ENCODE peak calls at places on chromosomes 4 and X, in ten cellular contexts. U is upper lobe of right lung, C is dorsolateral prefrontal cortex, O is heart right ventricle, T is bronchial epithelial cell, J is left ventricle myocardium inferior, D is IMR-90, W is ovary, S is endothelial cell of umbilical vein, Z is tibial artery. R is an unnamed sample.

GRCh38 chr4:188976644-188977115 is 837.4 kb downstream of the TRIML1 start:
- DNase-seq in W (no peak), O (no peak), D (peak; percentile 70), S (no peak), T (peak; percentile 55), Z (no peak), J (no peak), U (no peak), C (no peak), R (peak; percentile 26)

GRCh38 chrX:139058831-139059495 is 347.4 kb upstream of the FGF13 start:
- DNase-seq in W (no peak), U (no peak), D (no peak), O (no peak), T (peak; percentile 78), Z (no peak), S (no peak), J (no peak), C (no peak), R (no peak)

GRCh38 chr4:105106416-105106815 is 40.3 kb upstream of the TET2 start:
- DNase-seq in Z (no peak), S (no peak), O (no peak), T (peak; percentile 25), D (no peak), J (no peak), C (no peak), U (no peak), W (peak; percentile 13), R (no peak)

GRCh38 chrX:42079968-42080367 is 156.6 kb upstream of the CASK start:
- DNase-seq in U (no peak), D (peak; percentile 39), W (no peak), Z (no peak), O (no peak), J (no peak), C (no peak), S (no peak), T (no peak), R (no peak)

GRCh38 chr4:77613267-77613666 is 7.6 kb downstream of the CXCL13 start:
- DNase-seq in O (peak; percentile 70), C (no peak), S (no peak), W (no peak), T (no peak), Z (no peak), D (no peak), U (no peak), J (peak; percentile 44), R (no peak)

GRCh38 chr4:153610623-153611376 is 73.3 kb upstream of the TLR2 start:
- DNase-seq in Z (no peak), U (no peak), D (no peak), W (no peak), S (no peak), O (no peak), J (no peak), C (no peak), T (no peak), R (no peak)

GRCh38 chrX:132333351-132333750 is 114.1 kb upstream of the RAP2C start:
- DNase-seq in S (no peak), W (no peak), D (no peak), U (no peak), O (no peak), T (no peak), Z (no peak), C (no peak), J (no peak), R (no peak)

GRCh38 chrX:45505214-45505613 is 304.5 kb upstream of the DIPK2B start:
- DNase-seq in U (no peak), C (no peak), D (peak; percentile 75), Z (no peak), J (no peak), W (no peak), O (no peak), S (peak; percentile 92), T (peak; percentile 84), R (no peak)

GRCh38 chr4:76966024-76966579 is 16.6 kb downstream of the SEPTIN11 start:
- DNase-seq in S (no peak), D (no peak), J (no peak), W (no peak), Z (no peak), O (no peak), C (no peak), U (no peak), T (no peak), R (no peak)

GRCh38 chrX:15336023-15336413 is 695 bp upstream of the PIGA start:
- DNase-seq in T (peak; percentile 86), Z (no peak), S (peak; percentile 58), U (no peak), J (no peak), D (peak; percentile 84), O (no peak), C (no peak), W (peak; percentile 29), R (peak; percentile 30)

GRCh38 chr4:101198741-101199339 is 148.5 kb downstream of the PPP3CA start:
- DNase-seq in W (no peak), S (no peak), T (no peak), J (no peak), O (no peak), C (no peak), U (no peak), Z (no peak), D (no peak), R (no peak)

GRCh38 chr4:158811704-158812103 is 42.9 kb downstream of the FNIP2 start:
- DNase-seq in W (no peak), S (no peak), J (no peak), U (no peak), T (peak; percentile 52), O (peak; percentile 44), D (no peak), Z (no peak), C (no peak), R (no peak)

GRCh38 chrX:109747681-109748080 is 14.6 kb upstream of the ACSL4 start:
- DNase-seq in C (no peak), O (no peak), T (no peak), J (no peak), D (no peak), W (no peak), S (no peak), U (no peak), Z (no peak), R (no peak)

DNA sequence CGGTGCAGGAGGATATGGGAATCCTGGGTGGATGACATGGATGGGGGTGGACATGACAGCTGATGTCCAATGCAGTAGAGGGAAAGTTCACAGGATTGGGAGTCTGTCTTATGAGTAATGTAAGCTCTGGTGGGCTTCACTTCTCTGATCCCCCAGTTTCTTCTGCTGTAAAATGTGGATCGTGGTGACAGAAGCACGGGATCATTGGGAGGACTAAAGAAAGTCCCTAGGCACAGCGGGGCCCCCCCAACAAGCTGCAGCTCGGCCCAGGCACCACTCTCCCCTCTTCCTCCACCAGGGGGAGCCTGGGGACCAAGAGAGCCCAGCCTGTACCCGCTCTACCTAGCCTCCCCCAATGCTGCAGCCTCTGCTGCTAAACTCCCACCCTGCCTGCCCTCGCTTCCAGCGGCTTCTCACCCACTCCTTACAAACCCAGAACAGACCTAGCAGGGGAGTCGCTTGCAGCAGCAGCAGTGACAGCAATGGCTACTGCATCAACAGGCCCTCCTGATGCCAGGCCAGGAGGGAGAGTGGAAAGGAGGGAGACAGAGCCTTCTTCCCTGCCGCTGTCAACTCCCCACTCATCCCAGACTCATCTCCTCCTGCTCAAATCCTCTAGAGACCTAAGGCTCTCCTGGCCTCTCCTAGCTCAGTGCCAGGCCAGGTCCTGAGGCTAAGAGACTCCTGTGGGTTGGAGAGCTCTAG is 36.1 kb upstream of the IQSEC2 start:
- DNase-seq in S (peak; percentile 27), T (no peak), O (peak; percentile 47), J (peak; percentile 55), C (peak; percentile 81), W (peak; percentile 68), Z (peak; percentile 68), D (peak; percentile 43), U (peak; percentile 72), R (peak; percentile 41)
- H3K27me3 ChIP-seq in S (peaks cover 34% of the 10 kb centered on the region), T (peaks cover 22% of the 10 kb centered on the region), O (peaks cover 89% of the 10 kb centered on the region), J (peaks cover 8% of the 10 kb centered on the region), C (peaks cover 78% of the 10 kb centered on the region), W (no peaks in the 10 kb centered on the region), Z (no peaks in the 10 kb centered on the region), D (peaks cover 45% of the 10 kb centered on the region), U (no peaks in the 10 kb centered on the region), R (no peaks in the 10 kb centered on the region)

GRCh38 chrX:153865321-153865580 is 20.7 kb downstream of the L1CAM start:
- DNase-seq in C (no peak), W (no peak), J (no peak), Z (no peak), T (no peak), D (no peak), S (no peak), O (no peak), U (no peak), R (no peak)

GRCh38 chrX:153865685-153866084 is 20.3 kb downstream of the L1CAM start:
- DNase-seq in S (no peak), O (no peak), W (no peak), J (no peak), T (no peak), U (no peak), D (no peak), Z (no peak), C (no peak), R (no peak)

GRCh38 chrX:153867671-153868070 is 18.3 kb downstream of the L1CAM start:
- DNase-seq in J (no peak), C (no peak), U (no peak), W (no peak), O (no peak), Z (no peak), S (no peak), D (no peak), T (no peak), R (no peak)

GRCh38 chrX:153867139-153867538 is 18.8 kb downstream of the L1CAM start:
- DNase-seq in C (no peak), Z (no peak), J (no peak), O (no peak), W (no peak), T (no peak), S (no peak), U (no peak), D (no peak), R (no peak)

GRCh38 chrX:153866302-153867019 is 19.5 kb downstream of the L1CAM start:
- DNase-seq in C (no peak), J (no peak), O (no peak), S (no peak), Z (no peak), D (no peak), T (no peak), W (no peak), U (no peak), R (no peak)
- H3K27me3 ChIP-seq in C (peaks cover 40% of the 10 kb centered on the region), J (peaks cover 11% of the 10 kb centered on the region), O (peaks cover 65% of the 10 kb centered on the region), S (no peaks in the 10 kb centered on the region), Z (peaks cover 19% of the 10 kb centered on the region), D (peaks cover 20% of the 10 kb centered on the region), T (no peaks in the 10 kb centered on the region), W (no peaks in the 10 kb centered on the region), U (no peaks in the 10 kb centered on the region), R (no peaks in the 10 kb centered on the region)

DNA sequence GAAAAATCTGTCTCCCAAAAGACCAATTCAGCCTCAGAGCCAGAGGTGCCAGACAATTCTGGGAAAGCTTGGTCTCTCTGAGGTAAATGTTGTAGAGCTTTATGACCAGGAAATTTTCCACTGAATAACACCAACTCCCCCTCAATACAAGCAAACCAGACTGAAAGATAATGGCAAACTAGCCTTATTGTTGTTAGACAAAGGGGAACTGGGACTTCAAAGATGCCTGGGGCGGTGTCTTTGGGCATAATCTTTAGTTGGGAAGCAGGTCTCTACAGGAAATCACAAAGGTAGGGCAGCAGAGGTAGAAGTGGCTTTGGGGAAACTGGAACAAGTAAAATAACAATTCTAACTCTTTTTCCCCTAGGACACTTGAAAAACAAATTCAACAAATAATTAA is 12.0 kb downstream of the COL4A6 start:
- DNase-seq in U (no peak), J (no peak), Z (no peak), C (no peak), T (no peak), D (no peak), S (no peak), W (no peak), O (no peak), R (no peak)
- H3K27me3 ChIP-seq in U (no peaks in the 10 kb centered on the region), J (no peaks in the 10 kb centered on the region), Z (no peaks in the 10 kb centered on the region), C (peaks cover 52% of the 10 kb centered on the region), T (no peaks in the 10 kb centered on the region), D (peaks cover 10% of the 10 kb centered on the region), S (no peaks in the 10 kb centered on the region), W (no peaks in the 10 kb centered on the region), O (peaks cover 27% of the 10 kb centered on the region), R (no peaks in the 10 kb centered on the region)

GRCh38 chr4:14894392-14895292 is 107.6 kb upstream of the CPEB2 start:
- DNase-seq in T (no peak), Z (no peak), D (no peak), O (no peak), J (no peak), S (no peak), U (no peak), W (no peak), C (no peak), R (no peak)
- H3K27me3 ChIP-seq in T (no peaks in the 10 kb centered on the region), Z (no peaks in the 10 kb centered on the region), D (peaks cover 2% of the 10 kb centered on the region), O (no peaks in the 10 kb centered on the region), J (no peaks in the 10 kb centered on the region), S (no peaks in the 10 kb centered on the region), U (no peaks in the 10 kb centered on the region), W (no peaks in the 10 kb centered on the region), C (no peaks in the 10 kb centered on the region), R (no peaks in the 10 kb centered on the region)